ENCODE peak calls at places on chromosomes 2 and 18, in five cellular contexts. L, G, E, Z and B are unnamed samples.

GRCh38 chr2:14587119-14587518 is 45.4 kb upstream of the LRATD1 start:
- DNase-seq in Z (no peak), E (no peak), L (no peak), G (no peak), B (no peak)

GRCh38 chr2:98324181-98324580 is 22.1 kb upstream of the CNGA3 start:
- DNase-seq in G (no peak), Z (no peak), E (no peak), L (no peak), B (no peak)

GRCh38 chr18:6113650-6114049 is 218.3 kb upstream of the TMEM200C start:
- DNase-seq in L (no peak), E (no peak), G (no peak), Z (no peak), B (no peak)

GRCh38 chr2:101162561-101163330 is 11.6 kb upstream of the TBC1D8 start:
- DNase-seq in G (peak; percentile 43), E (peak; percentile 69), L (no peak), Z (no peak), B (peak; percentile 60)

GRCh38 chr2:242040303-242040655 is 170.8 kb downstream of the RTP5 start:
- DNase-seq in L (no peak), Z (no peak), G (no peak), E (no peak), B (no peak)

GRCh38 chr2:146927080-146927714 is 917.6 kb upstream of the ACVR2A start:
- DNase-seq in Z (no peak), E (peak; percentile 59), G (peak; percentile 84), L (peak; percentile 15), B (peak; percentile 63)

GRCh38 chr2:118845005-118845842 is 2.2 kb downstream of the EN1 start:
- DNase-seq in G (peak; percentile 59), L (no peak), Z (no peak), E (no peak), B (peak; percentile 68)

GRCh38 chr2:188746727-188747126 is 227.4 kb upstream of the COL3A1 start:
- DNase-seq in Z (no peak), E (no peak), L (no peak), G (no peak), B (no peak)

GRCh38 chr2:74179063-74179865 is 585 bp upstream of the MOB1A start:
- DNase-seq in G (peak; percentile 49), Z (no peak), L (no peak), E (no peak), B (no peak)

GRCh38 chr2:226743911-226744310 is 55.7 kb downstream of the IRS1 start:
- DNase-seq in G (no peak), Z (no peak), L (no peak), E (no peak), B (no peak)

GRCh38 chr18:23204589-23205235 is 69.4 kb downstream of the CABLES1 start:
- DNase-seq in L (no peak), E (no peak), G (no peak), Z (no peak), B (no peak)

GRCh38 chr18:23205980-23206379 is 70.7 kb downstream of the CABLES1 start:
- DNase-seq in G (no peak), Z (no peak), E (no peak), L (no peak), B (no peak)

GRCh38 chr18:23200751-23201150 is 65.5 kb downstream of the CABLES1 start:
- DNase-seq in G (peak; percentile 43), L (no peak), E (no peak), Z (no peak), B (no peak)

GRCh38 chr18:23201741-23202140 is 66.5 kb downstream of the CABLES1 start:
- DNase-seq in Z (no peak), L (no peak), E (no peak), G (no peak), B (no peak)

GRCh38 chr18:23203891-23204432 is 68.7 kb downstream of the CABLES1 start:
- DNase-seq in L (no peak), Z (no peak), G (no peak), E (no peak), B (no peak)
- H3K4me3 ChIP-seq in L (no peak overlapping the region), Z (no peak overlapping the region), G (no peak overlapping the region), E (no peak overlapping the region), B (no peak overlapping the region)

GRCh38 chr2:233161730-233162129 is 89.7 kb upstream of the ATG16L1 start:
- DNase-seq in L (no peak), E (no peak), Z (no peak), G (no peak), B (no peak)
- H3K36me3 ChIP-seq in L (no peaks in the 10 kb centered on the region), E (no peaks in the 10 kb centered on the region), Z (no peaks in the 10 kb centered on the region), G (no peaks in the 10 kb centered on the region), B (peaks cover 2% of the 10 kb centered on the region)

DNA sequence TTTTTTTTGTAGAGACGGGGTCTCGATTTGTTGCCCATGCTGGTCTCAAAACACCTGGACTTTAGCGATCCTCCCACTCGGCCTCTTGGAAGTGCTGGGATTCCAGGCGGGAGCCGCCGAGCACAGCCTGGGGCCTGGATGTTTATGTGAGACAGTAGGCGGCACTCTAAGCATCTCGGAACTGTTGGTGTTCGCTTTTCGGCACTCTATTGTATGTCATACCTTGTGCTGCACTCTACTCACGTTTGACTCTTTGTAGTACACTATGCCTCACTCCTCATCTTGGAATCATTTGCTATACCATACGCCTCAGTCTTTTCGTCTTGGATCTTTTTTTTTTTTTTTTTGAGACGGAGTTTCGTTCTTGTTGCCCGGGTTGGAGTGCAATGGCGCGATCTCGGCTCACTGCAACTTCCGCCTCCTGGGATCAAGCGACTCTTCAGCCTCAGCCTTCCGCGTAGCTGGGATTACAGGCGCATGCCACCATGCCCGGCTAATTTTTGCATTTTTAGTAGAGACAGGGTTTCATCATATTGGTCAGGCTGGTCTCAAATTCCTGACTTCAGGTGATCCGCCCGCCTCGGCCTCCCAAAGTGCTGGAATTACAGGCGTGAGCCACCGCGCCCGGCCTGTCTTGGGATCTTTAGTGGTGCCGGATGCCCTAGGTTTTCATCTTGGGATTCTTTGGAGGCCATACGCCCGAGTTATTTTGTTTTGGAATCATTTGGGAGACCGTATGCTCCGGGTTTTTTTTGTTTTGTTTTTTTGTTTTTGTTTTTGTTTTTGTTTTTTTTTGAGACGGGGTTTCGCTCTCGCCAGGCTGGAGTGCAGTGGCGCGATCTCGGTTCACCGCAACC is 24.2 kb upstream of the ZDBF2 start:
- DNase-seq in L (no peak), G (peak; percentile 70), E (no peak), Z (no peak), B (peak; percentile 68)
- H3K27me3 ChIP-seq in L (peaks cover 4% of the 10 kb centered on the region), G (peaks cover 59% of the 10 kb centered on the region), E (no peaks in the 10 kb centered on the region), Z (peaks cover 62% of the 10 kb centered on the region), B (no peaks in the 10 kb centered on the region)

GRCh38 chr2:201059961-201060525 is 11.4 kb downstream of the HYCC2 start:
- DNase-seq in E (no peak), L (no peak), Z (no peak), G (no peak), B (no peak)

GRCh38 chr2:201064797-201065329 is 6.6 kb downstream of the HYCC2 start:
- DNase-seq in G (no peak), E (no peak), Z (no peak), L (no peak), B (no peak)

GRCh38 chr2:201057089-201057499 is 14.4 kb downstream of the HYCC2 start:
- DNase-seq in E (no peak), G (no peak), L (no peak), Z (no peak), B (no peak)

GRCh38 chr2:201057715-201058248 is 13.7 kb downstream of the HYCC2 start:
- DNase-seq in Z (no peak), G (no peak), E (no peak), L (no peak), B (no peak)

DNA sequence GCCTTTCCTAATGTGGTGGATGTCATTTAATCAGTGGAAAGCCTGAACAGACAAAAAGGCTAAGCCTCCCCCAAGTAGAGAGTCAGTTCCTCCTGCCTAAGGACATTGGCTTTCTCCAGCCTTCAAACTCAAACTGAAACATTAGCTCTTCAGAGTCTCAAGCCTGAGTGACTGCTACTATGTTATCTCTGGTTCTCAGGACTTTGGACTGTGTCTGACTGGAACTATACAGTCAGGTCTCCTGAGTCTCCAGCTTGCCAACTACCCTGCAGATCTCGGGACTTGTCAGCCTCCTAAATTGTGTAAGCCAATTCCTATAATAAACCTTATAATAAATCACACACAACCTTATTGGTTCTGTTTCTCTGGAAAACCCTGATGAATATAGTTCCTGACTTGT is 12.6 kb downstream of the HYCC2 start:
- DNase-seq in L (peak; percentile 17), Z (no peak), E (no peak), G (no peak), B (no peak)
- H3K4me3 ChIP-seq in L (no peak overlapping the region), Z (no peak overlapping the region), E (no peak overlapping the region), G (no peak overlapping the region), B (no peak overlapping the region)

GRCh38 chr2:200438251-200438650 is 71.6 kb downstream of the KCTD18 start:
- DNase-seq in E (no peak), Z (no peak), G (no peak), L (no peak), B (no peak)
- H3K36me3 ChIP-seq in E (peaks cover 25% of the 10 kb centered on the region), Z (no peaks in the 10 kb centered on the region), G (no peaks in the 10 kb centered on the region), L (no peaks in the 10 kb centered on the region), B (peaks cover 14% of the 10 kb centered on the region)

GRCh38 chr18:23732439-23732838 is 43.2 kb downstream of the LAMA3 start:
- DNase-seq in G (no peak), L (no peak), Z (no peak), E (no peak), B (no peak)

GRCh38 chr18:23735021-23735464 is 45.8 kb downstream of the LAMA3 start:
- DNase-seq in L (no peak), G (no peak), E (no peak), Z (no peak), B (no peak)

GRCh38 chr18:23727707-23728493 is 38.6 kb downstream of the LAMA3 start:
- DNase-seq in Z (no peak), E (no peak), G (no peak), L (no peak), B (no peak)

GRCh38 chr18:23733895-23734294 is 44.6 kb downstream of the LAMA3 start:
- DNase-seq in E (no peak), G (no peak), L (no peak), Z (no peak), B (no peak)

GRCh38 chr18:23730850-23731249 is 41.6 kb downstream of the LAMA3 start:
- DNase-seq in Z (no peak), E (no peak), L (no peak), G (no peak), B (no peak)
- H3K27me3 ChIP-seq in Z (no peaks in the 10 kb centered on the region), E (no peaks in the 10 kb centered on the region), L (no peaks in the 10 kb centered on the region), G (no peaks in the 10 kb centered on the region), B (no peaks in the 10 kb centered on the region)

GRCh38 chr2:219252570-219252899 is 508 bp upstream of the TUBA4B start:
- DNase-seq in Z (no peak), L (no peak), G (peak; percentile 35), E (no peak), B (peak; percentile 56)

GRCh38 chr2:219251656-219252055 is 1.4 kb upstream of the TUBA4B start:
- DNase-seq in E (no peak), Z (no peak), L (no peak), G (no peak), B (no peak)

GRCh38 chr2:219252900-219253752 is at the start of gene TUBA4B:
- DNase-seq in G (peak; percentile 56), Z (no peak), L (peak; percentile 51), E (no peak), B (peak; percentile 89)

GRCh38 chr2:219250044-219250781 is 2.8 kb upstream of the TUBA4B start:
- DNase-seq in Z (no peak), L (no peak), G (no peak), E (no peak), B (no peak)

DNA sequence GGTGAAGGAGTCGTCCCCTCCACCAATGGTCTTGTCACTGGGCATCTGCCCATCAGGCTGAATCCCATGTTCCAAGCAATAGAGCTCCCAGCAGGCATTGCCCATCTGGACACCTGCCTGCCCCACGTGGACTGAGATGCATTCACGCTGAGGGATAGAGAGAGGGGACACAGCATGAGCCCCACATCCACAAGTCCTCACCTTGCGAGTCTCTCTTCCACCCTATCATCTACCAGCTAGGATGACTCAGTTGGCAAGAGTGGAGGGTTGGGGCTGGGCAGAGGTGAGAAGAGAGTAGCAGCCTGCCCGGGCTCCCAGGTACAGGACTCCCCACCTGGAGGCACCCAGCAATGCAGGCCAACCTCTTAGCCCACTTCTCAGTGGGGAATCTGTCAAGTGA is 959 bp upstream of the TUBA4B start:
- DNase-seq in G (no peak), L (peak; percentile 69), Z (no peak), E (no peak), B (no peak)
- H3K4me3 ChIP-seq in G (no peak overlapping the region), L (no peak overlapping the region), Z (peak overlapping the region; percentile 73), E (no peak overlapping the region), B (no peak overlapping the region)